ENCODE peak calls at places on chromosome 10, in ten cellular contexts. One of them, this sample, is unnamed. For H3K27me3 and H3K9me3, the result is how much of the 10 kb centered on the place peaks cover.

GRCh38 chr10:83023647-83024046 is 1115.7 kb upstream of the GHITM start:
- DNase-seq in lung: no peak
- DNase-seq in tibial artery: no peak
- DNase-seq in CD8-positive, alpha-beta T cell: no peak
- DNase-seq in transverse colon: no peak
- DNase-seq in Caco-2: no peak
- DNase-seq in ovary: no peak
- DNase-seq in psoas muscle: no peak
- DNase-seq in HepG2: no peak
- DNase-seq in uterus: no peak
- DNase-seq in this sample: no peak

GRCh38 chr10:95246582-95247051 is 44.2 kb downstream of the PDLIM1 start:
- DNase-seq in ovary: peak
- DNase-seq in tibial artery: peak
- DNase-seq in CD8-positive, alpha-beta T cell: peak
- DNase-seq in lung: peak
- DNase-seq in Caco-2: peak
- DNase-seq in HepG2: peak
- DNase-seq in uterus: peak
- DNase-seq in psoas muscle: peak
- DNase-seq in transverse colon: peak
- DNase-seq in this sample: no peak

GRCh38 chr10:84876116-84876999 is 548.0 kb downstream of the CCSER2 start:
- DNase-seq in lung: no peak
- DNase-seq in ovary: no peak
- DNase-seq in transverse colon: no peak
- DNase-seq in psoas muscle: no peak
- DNase-seq in uterus: no peak
- DNase-seq in CD8-positive, alpha-beta T cell: no peak
- DNase-seq in Caco-2: no peak
- DNase-seq in tibial artery: no peak
- DNase-seq in HepG2: peak
- DNase-seq in this sample: no peak

GRCh38 chr10:16965740-16966447 is 148.7 kb upstream of the RSU1 start:
- DNase-seq in transverse colon: peak
- DNase-seq in HepG2: peak
- DNase-seq in uterus: no peak
- DNase-seq in CD8-positive, alpha-beta T cell: no peak
- DNase-seq in tibial artery: no peak
- DNase-seq in psoas muscle: no peak
- DNase-seq in lung: no peak
- DNase-seq in Caco-2: no peak
- DNase-seq in ovary: no peak
- DNase-seq in this sample: no peak

GRCh38 chr10:126734015-126734414 is 63.5 kb upstream of the C10orf90 start:
- DNase-seq in ovary: no peak
- DNase-seq in lung: peak
- DNase-seq in Caco-2: no peak
- DNase-seq in transverse colon: no peak
- DNase-seq in CD8-positive, alpha-beta T cell: no peak
- DNase-seq in uterus: no peak
- DNase-seq in psoas muscle: no peak
- DNase-seq in HepG2: no peak
- DNase-seq in tibial artery: no peak
- DNase-seq in this sample: no peak

GRCh38 chr10:71748671-71749191 is 24.6 kb downstream of the VSIR start:
- DNase-seq in Caco-2: no peak
- DNase-seq in CD8-positive, alpha-beta T cell: peak
- DNase-seq in lung: peak
- DNase-seq in ovary: peak
- DNase-seq in transverse colon: peak
- DNase-seq in tibial artery: peak
- DNase-seq in uterus: peak
- DNase-seq in psoas muscle: peak
- DNase-seq in HepG2: no peak
- DNase-seq in this sample: peak

GRCh38 chr10:11746883-11747539 is 4.8 kb downstream of the ECHDC3 start:
- DNase-seq in transverse colon: no peak
- DNase-seq in Caco-2: no peak
- DNase-seq in HepG2: no peak
- DNase-seq in lung: no peak
- DNase-seq in tibial artery: peak
- DNase-seq in ovary: no peak
- DNase-seq in psoas muscle: no peak
- DNase-seq in CD8-positive, alpha-beta T cell: no peak
- DNase-seq in uterus: peak
- DNase-seq in this sample: no peak

GRCh38 chr10:72084094-72084459 is 4.3 kb downstream of the SPOCK2 start:
- DNase-seq in psoas muscle: no peak
- DNase-seq in tibial artery: peak
- DNase-seq in transverse colon: no peak
- DNase-seq in ovary: no peak
- DNase-seq in HepG2: no peak
- DNase-seq in lung: no peak
- DNase-seq in uterus: no peak
- DNase-seq in CD8-positive, alpha-beta T cell: peak
- DNase-seq in Caco-2: no peak
- DNase-seq in this sample: no peak

GRCh38 chr10:84375011-84375410 is 46.6 kb downstream of the CCSER2 start:
- DNase-seq in ovary: no peak
- DNase-seq in CD8-positive, alpha-beta T cell: no peak
- DNase-seq in tibial artery: no peak
- DNase-seq in psoas muscle: no peak
- DNase-seq in HepG2: peak
- DNase-seq in uterus: peak
- DNase-seq in transverse colon: no peak
- DNase-seq in lung: no peak
- DNase-seq in Caco-2: peak
- DNase-seq in this sample: no peak

GRCh38 chr10:11724938-11725776 is 17.0 kb upstream of the ECHDC3 start:
- DNase-seq in tibial artery: no peak
- DNase-seq in uterus: no peak
- DNase-seq in transverse colon: no peak
- DNase-seq in ovary: no peak
- DNase-seq in Caco-2: peak
- DNase-seq in lung: no peak
- DNase-seq in psoas muscle: no peak
- DNase-seq in CD8-positive, alpha-beta T cell: no peak
- DNase-seq in HepG2: peak
- DNase-seq in this sample: no peak

GRCh38 chr10:7896297-7896696 is 78.0 kb downstream of the TAF3 start:
- DNase-seq in uterus: no peak
- DNase-seq in CD8-positive, alpha-beta T cell: no peak
- DNase-seq in transverse colon: no peak
- DNase-seq in tibial artery: no peak
- DNase-seq in psoas muscle: no peak
- DNase-seq in ovary: no peak
- DNase-seq in Caco-2: no peak
- DNase-seq in lung: no peak
- DNase-seq in HepG2: no peak
- DNase-seq in this sample: no peak

GRCh38 chr10:43905502-43906236 is 257.0 kb upstream of the ZNF32 start:
- DNase-seq in transverse colon: no peak
- DNase-seq in tibial artery: no peak
- DNase-seq in CD8-positive, alpha-beta T cell: no peak
- DNase-seq in psoas muscle: peak
- DNase-seq in HepG2: no peak
- DNase-seq in ovary: peak
- DNase-seq in Caco-2: no peak
- DNase-seq in uterus: no peak
- DNase-seq in lung: no peak
- DNase-seq in this sample: no peak

GRCh38 chr10:69232736-69233135 is 12.6 kb downstream of the HKDC1 start:
- DNase-seq in HepG2: no peak
- DNase-seq in CD8-positive, alpha-beta T cell: peak
- DNase-seq in Caco-2: no peak
- DNase-seq in tibial artery: no peak
- DNase-seq in transverse colon: peak
- DNase-seq in lung: no peak
- DNase-seq in ovary: no peak
- DNase-seq in uterus: no peak
- DNase-seq in psoas muscle: no peak
- DNase-seq in this sample: no peak

GRCh38 chr10:133245439-133246235 is 8.0 kb downstream of the VENTX start:
- DNase-seq in CD8-positive, alpha-beta T cell: no peak
- DNase-seq in ovary: peak
- DNase-seq in HepG2: peak
- DNase-seq in lung: no peak
- DNase-seq in tibial artery: no peak
- DNase-seq in psoas muscle: no peak
- DNase-seq in Caco-2: peak
- DNase-seq in transverse colon: peak
- DNase-seq in uterus: no peak
- DNase-seq in this sample: no peak
- H3K27me3 ChIP-seq in CD8-positive, alpha-beta T cell: under half
- H3K27me3 ChIP-seq in ovary: under half
- H3K27me3 ChIP-seq in HepG2: under half
- H3K27me3 ChIP-seq in lung: under half
- H3K27me3 ChIP-seq in tibial artery: under half
- H3K27me3 ChIP-seq in psoas muscle: under half
- H3K27me3 ChIP-seq in Caco-2: under half
- H3K27me3 ChIP-seq in transverse colon: half or more
- H3K27me3 ChIP-seq in uterus: under half
- H3K27me3 ChIP-seq in this sample: under half

GRCh38 chr10:5136468-5137087 is 42.4 kb downstream of the AKR1C3 start:
- DNase-seq in Caco-2: no peak
- DNase-seq in uterus: no peak
- DNase-seq in HepG2: no peak
- DNase-seq in psoas muscle: no peak
- DNase-seq in CD8-positive, alpha-beta T cell: no peak
- DNase-seq in lung: no peak
- DNase-seq in tibial artery: no peak
- DNase-seq in transverse colon: no peak
- DNase-seq in ovary: no peak
- DNase-seq in this sample: no peak

DNA sequence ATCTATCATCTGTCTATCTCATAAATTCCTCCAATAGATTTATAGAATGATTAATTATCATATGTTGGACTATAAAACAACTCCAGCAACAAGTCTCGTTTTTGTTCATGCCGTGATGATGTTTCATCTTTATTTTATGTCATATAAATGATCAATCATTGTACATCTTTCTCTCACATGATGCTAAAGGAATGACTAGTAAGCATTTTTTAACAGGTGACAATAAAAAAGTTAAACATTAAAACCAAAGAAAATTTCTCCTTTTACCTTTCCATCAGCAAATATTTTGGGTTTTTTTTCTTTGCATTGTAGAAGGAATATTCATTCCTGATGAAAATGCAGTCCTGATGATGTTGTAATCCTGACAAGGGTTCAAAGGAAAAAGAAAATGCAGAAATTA is 41.4 kb downstream of the AKR1C3 start:
- DNase-seq in ovary: no peak
- DNase-seq in tibial artery: no peak
- DNase-seq in CD8-positive, alpha-beta T cell: no peak
- DNase-seq in uterus: no peak
- DNase-seq in lung: no peak
- DNase-seq in HepG2: no peak
- DNase-seq in transverse colon: no peak
- DNase-seq in psoas muscle: no peak
- DNase-seq in Caco-2: no peak
- DNase-seq in this sample: no peak
- H3K9me3 ChIP-seq in ovary: under half
- H3K9me3 ChIP-seq in tibial artery: under half
- H3K9me3 ChIP-seq in CD8-positive, alpha-beta T cell: under half
- H3K9me3 ChIP-seq in uterus: under half
- H3K9me3 ChIP-seq in lung: under half
- H3K9me3 ChIP-seq in HepG2: under half
- H3K9me3 ChIP-seq in transverse colon: under half
- H3K9me3 ChIP-seq in psoas muscle: under half
- H3K9me3 ChIP-seq in Caco-2: under half
- H3K9me3 ChIP-seq in this sample: under half

GRCh38 chr10:97179731-97180366 is 5.9 kb downstream of the SLIT1 start:
- DNase-seq in HepG2: peak
- DNase-seq in CD8-positive, alpha-beta T cell: no peak
- DNase-seq in tibial artery: peak
- DNase-seq in ovary: peak
- DNase-seq in lung: no peak
- DNase-seq in uterus: no peak
- DNase-seq in psoas muscle: no peak
- DNase-seq in Caco-2: no peak
- DNase-seq in transverse colon: no peak
- DNase-seq in this sample: no peak

GRCh38 chr10:97179311-97179710 is 6.4 kb downstream of the SLIT1 start:
- DNase-seq in lung: no peak
- DNase-seq in tibial artery: no peak
- DNase-seq in transverse colon: no peak
- DNase-seq in psoas muscle: no peak
- DNase-seq in Caco-2: no peak
- DNase-seq in HepG2: no peak
- DNase-seq in ovary: no peak
- DNase-seq in uterus: no peak
- DNase-seq in CD8-positive, alpha-beta T cell: no peak
- DNase-seq in this sample: no peak

GRCh38 chr10:97182327-97182990 is 3.3 kb downstream of the SLIT1 start:
- DNase-seq in uterus: no peak
- DNase-seq in psoas muscle: no peak
- DNase-seq in CD8-positive, alpha-beta T cell: no peak
- DNase-seq in transverse colon: no peak
- DNase-seq in ovary: no peak
- DNase-seq in HepG2: no peak
- DNase-seq in Caco-2: no peak
- DNase-seq in lung: no peak
- DNase-seq in tibial artery: no peak
- DNase-seq in this sample: no peak

GRCh38 chr10:97180367-97180763 is 5.4 kb downstream of the SLIT1 start:
- DNase-seq in lung: no peak
- DNase-seq in psoas muscle: no peak
- DNase-seq in ovary: peak
- DNase-seq in CD8-positive, alpha-beta T cell: no peak
- DNase-seq in HepG2: no peak
- DNase-seq in Caco-2: no peak
- DNase-seq in transverse colon: no peak
- DNase-seq in uterus: no peak
- DNase-seq in tibial artery: no peak
- DNase-seq in this sample: no peak

GRCh38 chr10:97180986-97181385 is 4.8 kb downstream of the SLIT1 start:
- DNase-seq in lung: no peak
- DNase-seq in ovary: peak
- DNase-seq in tibial artery: no peak
- DNase-seq in Caco-2: no peak
- DNase-seq in HepG2: no peak
- DNase-seq in psoas muscle: no peak
- DNase-seq in transverse colon: no peak
- DNase-seq in CD8-positive, alpha-beta T cell: no peak
- DNase-seq in uterus: no peak
- DNase-seq in this sample: no peak
- H3K27me3 ChIP-seq in lung: under half
- H3K27me3 ChIP-seq in ovary: under half
- H3K27me3 ChIP-seq in tibial artery: under half
- H3K27me3 ChIP-seq in Caco-2: under half
- H3K27me3 ChIP-seq in HepG2: under half
- H3K27me3 ChIP-seq in psoas muscle: under half
- H3K27me3 ChIP-seq in transverse colon: half or more
- H3K27me3 ChIP-seq in CD8-positive, alpha-beta T cell: under half
- H3K27me3 ChIP-seq in uterus: under half
- H3K27me3 ChIP-seq in this sample: under half

DNA sequence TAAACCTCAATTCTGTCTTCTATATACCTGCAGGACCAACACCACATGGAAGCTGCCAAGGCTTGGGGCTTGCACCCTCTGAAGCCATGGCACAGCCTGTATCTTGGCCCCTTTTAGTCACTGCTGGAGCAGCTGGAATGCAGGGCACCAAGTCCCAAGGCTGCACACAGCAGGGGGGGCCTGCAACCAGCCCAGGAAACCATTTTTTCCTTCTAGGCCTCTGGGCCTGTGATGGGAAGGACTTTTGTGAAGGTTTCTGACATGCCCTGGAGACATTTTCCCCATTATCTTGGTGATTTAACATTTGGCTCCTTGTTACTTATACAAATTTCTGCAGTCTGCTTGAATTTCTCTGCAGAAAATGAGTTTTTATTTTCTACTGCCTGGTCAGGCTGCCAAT is 123.2 kb upstream of the PCGF5 start:
- DNase-seq in lung: no peak
- DNase-seq in HepG2: no peak
- DNase-seq in tibial artery: no peak
- DNase-seq in uterus: no peak
- DNase-seq in ovary: no peak
- DNase-seq in transverse colon: no peak
- DNase-seq in CD8-positive, alpha-beta T cell: no peak
- DNase-seq in Caco-2: no peak
- DNase-seq in psoas muscle: no peak
- DNase-seq in this sample: no peak
- H3K9me3 ChIP-seq in lung: under half
- H3K9me3 ChIP-seq in HepG2: under half
- H3K9me3 ChIP-seq in tibial artery: under half
- H3K9me3 ChIP-seq in uterus: under half
- H3K9me3 ChIP-seq in ovary: under half
- H3K9me3 ChIP-seq in transverse colon: under half
- H3K9me3 ChIP-seq in CD8-positive, alpha-beta T cell: under half
- H3K9me3 ChIP-seq in Caco-2: under half
- H3K9me3 ChIP-seq in psoas muscle: under half
- H3K9me3 ChIP-seq in this sample: under half